ENCODE peak calls at places on chromosomes 16 and 17, in four cellular contexts. One of them, this sample, is unnamed.

GRCh38 chr17:57494446-57494845 is 238.1 kb downstream of the MSI2 start:
- DNase-seq in neural progenitor cell: no peak
- DNase-seq in SHP77 treated with DMSO at 0.1 percent for 48 hours: no peak
- DNase-seq in iris pigment epithelial cell: no peak
- DNase-seq in this sample: no peak

GRCh38 chr17:44769230-44769629 is 10.4 kb downstream of the ADAM11 start:
- DNase-seq in neural progenitor cell: no peak
- DNase-seq in SHP77 treated with DMSO at 0.1 percent for 48 hours: no peak
- DNase-seq in iris pigment epithelial cell: no peak
- DNase-seq in this sample: no peak

GRCh38 chr16:53925011-53925410 is 221.1 kb downstream of the FTO start:
- DNase-seq in neural progenitor cell: no peak
- DNase-seq in SHP77 treated with DMSO at 0.1 percent for 48 hours: no peak
- DNase-seq in iris pigment epithelial cell: no peak
- DNase-seq in this sample: no peak

GRCh38 chr16:11151156-11151904 is 104.7 kb downstream of the SOCS1 start:
- DNase-seq in neural progenitor cell: no peak
- DNase-seq in SHP77 treated with DMSO at 0.1 percent for 48 hours: no peak
- DNase-seq in iris pigment epithelial cell: no peak
- DNase-seq in this sample: no peak

GRCh38 chr17:38554430-38555350 is 51.1 kb downstream of the SRCIN1 start:
- DNase-seq in neural progenitor cell: no peak
- DNase-seq in SHP77 treated with DMSO at 0.1 percent for 48 hours: peak; percentile 78
- DNase-seq in iris pigment epithelial cell: peak; percentile 27
- DNase-seq in this sample: peak; percentile 14

GRCh38 chr17:3935140-3935542 is 18.9 kb upstream of the P2RX1 start:
- DNase-seq in neural progenitor cell: peak; percentile 90
- DNase-seq in SHP77 treated with DMSO at 0.1 percent for 48 hours: peak; percentile 65
- DNase-seq in iris pigment epithelial cell: peak; percentile 77
- DNase-seq in this sample: peak; percentile 72

GRCh38 chr17:81165246-81166032 is at the start of gene PVALEF:
- DNase-seq in neural progenitor cell: peak; percentile 71
- DNase-seq in SHP77 treated with DMSO at 0.1 percent for 48 hours: no peak
- DNase-seq in iris pigment epithelial cell: no peak
- DNase-seq in this sample: no peak

GRCh38 chr17:5825717-5826330 is 241.5 kb upstream of the NLRP1 start:
- DNase-seq in neural progenitor cell: no peak
- DNase-seq in SHP77 treated with DMSO at 0.1 percent for 48 hours: no peak
- DNase-seq in iris pigment epithelial cell: peak; percentile 45
- DNase-seq in this sample: peak; percentile 75

GRCh38 chr17:49229805-49230600 is 584 bp downstream of the PHOSPHO1 start:
- DNase-seq in neural progenitor cell: no peak
- DNase-seq in SHP77 treated with DMSO at 0.1 percent for 48 hours: no peak
- DNase-seq in iris pigment epithelial cell: no peak
- DNase-seq in this sample: no peak

GRCh38 chr17:42133461-42134041 is 10.9 kb downstream of the HSPB9 start:
- DNase-seq in neural progenitor cell: no peak
- DNase-seq in SHP77 treated with DMSO at 0.1 percent for 48 hours: peak; percentile 81
- DNase-seq in iris pigment epithelial cell: no peak
- DNase-seq in this sample: no peak

GRCh38 chr17:55341432-55341831 is 76.7 kb downstream of the HLF start:
- DNase-seq in neural progenitor cell: no peak
- DNase-seq in SHP77 treated with DMSO at 0.1 percent for 48 hours: no peak
- DNase-seq in iris pigment epithelial cell: peak; percentile 59
- DNase-seq in this sample: no peak

GRCh38 chr16:68486671-68487495 is 38.6 kb upstream of the SMPD3 start:
- DNase-seq in neural progenitor cell: peak; percentile 28
- DNase-seq in SHP77 treated with DMSO at 0.1 percent for 48 hours: no peak
- DNase-seq in iris pigment epithelial cell: no peak
- DNase-seq in this sample: no peak

GRCh38 chr16:57115504-57116182 is 23.3 kb downstream of the CPNE2 start:
- DNase-seq in neural progenitor cell: peak; percentile 84
- DNase-seq in SHP77 treated with DMSO at 0.1 percent for 48 hours: no peak
- DNase-seq in iris pigment epithelial cell: peak; percentile 49
- DNase-seq in this sample: peak; percentile 59

GRCh38 chr16:4796982-4797804 is 2.0 kb downstream of the SMIM22 start:
- DNase-seq in neural progenitor cell: no peak
- DNase-seq in SHP77 treated with DMSO at 0.1 percent for 48 hours: no peak
- DNase-seq in iris pigment epithelial cell: no peak
- DNase-seq in this sample: no peak

GRCh38 chr16:1137604-1138003 is 15.3 kb upstream of the CACNA1H start:
- DNase-seq in neural progenitor cell: no peak
- DNase-seq in SHP77 treated with DMSO at 0.1 percent for 48 hours: no peak
- DNase-seq in iris pigment epithelial cell: peak; percentile 43
- DNase-seq in this sample: peak; percentile 5

GRCh38 chr16:55389426-55390073 is 65.5 kb downstream of the IRX6 start:
- DNase-seq in neural progenitor cell: no peak
- DNase-seq in SHP77 treated with DMSO at 0.1 percent for 48 hours: no peak
- DNase-seq in iris pigment epithelial cell: no peak
- DNase-seq in this sample: no peak

GRCh38 chr17:82241183-82241925 is 12.5 kb downstream of the SLC16A3 start:
- DNase-seq in neural progenitor cell: no peak
- DNase-seq in SHP77 treated with DMSO at 0.1 percent for 48 hours: no peak
- DNase-seq in iris pigment epithelial cell: peak; percentile 64
- DNase-seq in this sample: peak; percentile 64

GRCh38 chr17:17694229-17695081 is 13.2 kb downstream of the RAI1 start:
- DNase-seq in neural progenitor cell: peak; percentile 90
- DNase-seq in SHP77 treated with DMSO at 0.1 percent for 48 hours: peak; percentile 89
- DNase-seq in iris pigment epithelial cell: peak; percentile 69
- DNase-seq in this sample: peak; percentile 78

This sample was measured in fibroblast of lung.